ENCODE peak calls at places on chromosomes 6 and 20, in six cellular contexts. One of them, this sample, is unnamed.
A peak's percentile ranks its signal among the peaks of the same experiment; 100 is the strongest.

GRCh38 chr6:33688006-33688405 is 23.5 kb downstream of the UQCC2 start:
- DNase-seq in uterus: no peak
- DNase-seq in type B pancreatic cell: no peak
- DNase-seq in Caco-2: no peak
- DNase-seq in sigmoid colon: no peak
- DNase-seq in mucosa of descending colon: no peak
- DNase-seq in this sample: no peak

GRCh38 chr6:79250107-79250514 is 15.6 kb upstream of the HMGN3 start:
- DNase-seq in type B pancreatic cell: no peak
- DNase-seq in Caco-2: no peak
- DNase-seq in uterus: no peak
- DNase-seq in mucosa of descending colon: no peak
- DNase-seq in sigmoid colon: no peak
- DNase-seq in this sample: no peak

GRCh38 chr6:152573762-152574161 is 63.4 kb downstream of the SYNE1 start:
- DNase-seq in Caco-2: no peak
- DNase-seq in uterus: no peak
- DNase-seq in mucosa of descending colon: no peak
- DNase-seq in sigmoid colon: no peak
- DNase-seq in type B pancreatic cell: no peak
- DNase-seq in this sample: no peak

GRCh38 chr20:33732166-33732970 is 572 bp downstream of the ZNF341 start:
- DNase-seq in Caco-2: peak; percentile 96
- DNase-seq in mucosa of descending colon: peak; percentile 95
- DNase-seq in uterus: no peak
- DNase-seq in type B pancreatic cell: no peak
- DNase-seq in sigmoid colon: peak; percentile 93
- DNase-seq in this sample: no peak

GRCh38 chr20:34579191-34579661 is 20.7 kb downstream of the MAP1LC3A start:
- DNase-seq in type B pancreatic cell: no peak
- DNase-seq in mucosa of descending colon: peak; percentile 77
- DNase-seq in Caco-2: no peak
- DNase-seq in sigmoid colon: no peak
- DNase-seq in uterus: peak; percentile 54
- DNase-seq in this sample: no peak

GRCh38 chr20:57627972-57628650 is 7.9 kb upstream of the ZBP1 start:
- DNase-seq in Caco-2: peak; percentile 18
- DNase-seq in type B pancreatic cell: no peak
- DNase-seq in sigmoid colon: no peak
- DNase-seq in uterus: peak; percentile 47
- DNase-seq in mucosa of descending colon: no peak
- DNase-seq in this sample: no peak

GRCh38 chr6:149815788-149816187 is 48.4 kb downstream of the LRP11 start:
- DNase-seq in Caco-2: no peak
- DNase-seq in mucosa of descending colon: no peak
- DNase-seq in sigmoid colon: no peak
- DNase-seq in uterus: no peak
- DNase-seq in type B pancreatic cell: no peak
- DNase-seq in this sample: no peak

GRCh38 chr6:46983007-46983411 is 59.1 kb downstream of the ADGRF1 start:
- DNase-seq in mucosa of descending colon: no peak
- DNase-seq in Caco-2: no peak
- DNase-seq in sigmoid colon: no peak
- DNase-seq in uterus: no peak
- DNase-seq in type B pancreatic cell: no peak
- DNase-seq in this sample: no peak

GRCh38 chr20:35345189-35345588 is 53.0 kb upstream of the FAM83C start:
- DNase-seq in sigmoid colon: no peak
- DNase-seq in mucosa of descending colon: no peak
- DNase-seq in type B pancreatic cell: no peak
- DNase-seq in uterus: no peak
- DNase-seq in Caco-2: no peak
- DNase-seq in this sample: no peak

GRCh38 chr20:23147964-23148720 is 62.0 kb upstream of the CD93 start:
- DNase-seq in type B pancreatic cell: peak; percentile 39
- DNase-seq in mucosa of descending colon: no peak
- DNase-seq in Caco-2: no peak
- DNase-seq in uterus: no peak
- DNase-seq in sigmoid colon: peak; percentile 77
- DNase-seq in this sample: no peak

GRCh38 chr6:94052754-94053153 is 633.4 kb upstream of the EPHA7 start:
- DNase-seq in type B pancreatic cell: no peak
- DNase-seq in sigmoid colon: no peak
- DNase-seq in Caco-2: no peak
- DNase-seq in mucosa of descending colon: no peak
- DNase-seq in uterus: no peak
- DNase-seq in this sample: no peak

GRCh38 chr6:42819803-42820508 is 38.1 kb downstream of the BICRAL start:
- DNase-seq in uterus: no peak
- DNase-seq in mucosa of descending colon: no peak
- DNase-seq in Caco-2: no peak
- DNase-seq in type B pancreatic cell: no peak
- DNase-seq in sigmoid colon: no peak
- DNase-seq in this sample: no peak
- TF ChIP-seq CTCF in uterus: peak; percentile 31
- TF ChIP-seq CTCF in mucosa of descending colon: no peak
- TF ChIP-seq CTCF in Caco-2: peak; percentile 25
- TF ChIP-seq CTCF in type B pancreatic cell: peak; percentile 51
- TF ChIP-seq CTCF in sigmoid colon: peak; percentile 29
- TF ChIP-seq CTCF in this sample: peak; percentile 35

GRCh38 chr6:36897629-36898028 is 11.9 kb downstream of the C6orf89 start:
- DNase-seq in Caco-2: no peak
- DNase-seq in uterus: no peak
- DNase-seq in sigmoid colon: no peak
- DNase-seq in mucosa of descending colon: no peak
- DNase-seq in type B pancreatic cell: no peak
- DNase-seq in this sample: no peak
- TF ChIP-seq CTCF in Caco-2: no peak
- TF ChIP-seq CTCF in uterus: peak; percentile 14
- TF ChIP-seq CTCF in sigmoid colon: peak; percentile 18
- TF ChIP-seq CTCF in mucosa of descending colon: no peak
- TF ChIP-seq CTCF in type B pancreatic cell: peak; percentile 32
- TF ChIP-seq CTCF in this sample: no peak

GRCh38 chr6:159540152-159540551 is 152.9 kb downstream of the SOD2 start:
- DNase-seq in uterus: no peak
- DNase-seq in sigmoid colon: no peak
- DNase-seq in mucosa of descending colon: no peak
- DNase-seq in Caco-2: peak; percentile 45
- DNase-seq in type B pancreatic cell: no peak
- DNase-seq in this sample: peak; percentile 25
- TF ChIP-seq CTCF in uterus: no peak
- TF ChIP-seq CTCF in sigmoid colon: no peak
- TF ChIP-seq CTCF in mucosa of descending colon: no peak
- TF ChIP-seq CTCF in Caco-2: peak; percentile 46
- TF ChIP-seq CTCF in type B pancreatic cell: peak; percentile 63
- TF ChIP-seq CTCF in this sample: peak; percentile 46

GRCh38 chr6:169005141-169005540 is 248.5 kb downstream of the THBS2 start:
- DNase-seq in sigmoid colon: no peak
- DNase-seq in Caco-2: no peak
- DNase-seq in uterus: no peak
- DNase-seq in type B pancreatic cell: no peak
- DNase-seq in mucosa of descending colon: no peak
- DNase-seq in this sample: no peak

GRCh38 chr6:169009658-169010057 is 244.0 kb downstream of the THBS2 start:
- DNase-seq in Caco-2: no peak
- DNase-seq in type B pancreatic cell: no peak
- DNase-seq in sigmoid colon: no peak
- DNase-seq in mucosa of descending colon: no peak
- DNase-seq in uterus: no peak
- DNase-seq in this sample: no peak

GRCh38 chr6:169008641-169009040 is 245.0 kb downstream of the THBS2 start:
- DNase-seq in sigmoid colon: no peak
- DNase-seq in uterus: no peak
- DNase-seq in type B pancreatic cell: no peak
- DNase-seq in mucosa of descending colon: no peak
- DNase-seq in Caco-2: no peak
- DNase-seq in this sample: no peak
- TF ChIP-seq CTCF in sigmoid colon: no peak
- TF ChIP-seq CTCF in uterus: no peak
- TF ChIP-seq CTCF in type B pancreatic cell: no peak
- TF ChIP-seq CTCF in mucosa of descending colon: no peak
- TF ChIP-seq CTCF in Caco-2: no peak
- TF ChIP-seq CTCF in this sample: no peak

GRCh38 chr6:36319436-36319762 is 17.3 kb downstream of the BNIP5 start:
- DNase-seq in Caco-2: no peak
- DNase-seq in sigmoid colon: no peak
- DNase-seq in uterus: no peak
- DNase-seq in mucosa of descending colon: peak; percentile 83
- DNase-seq in type B pancreatic cell: no peak
- DNase-seq in this sample: no peak
- TF ChIP-seq CTCF in Caco-2: no peak
- TF ChIP-seq CTCF in sigmoid colon: no peak
- TF ChIP-seq CTCF in uterus: no peak
- TF ChIP-seq CTCF in mucosa of descending colon: no peak
- TF ChIP-seq CTCF in type B pancreatic cell: no peak
- TF ChIP-seq CTCF in this sample: no peak

DNA sequence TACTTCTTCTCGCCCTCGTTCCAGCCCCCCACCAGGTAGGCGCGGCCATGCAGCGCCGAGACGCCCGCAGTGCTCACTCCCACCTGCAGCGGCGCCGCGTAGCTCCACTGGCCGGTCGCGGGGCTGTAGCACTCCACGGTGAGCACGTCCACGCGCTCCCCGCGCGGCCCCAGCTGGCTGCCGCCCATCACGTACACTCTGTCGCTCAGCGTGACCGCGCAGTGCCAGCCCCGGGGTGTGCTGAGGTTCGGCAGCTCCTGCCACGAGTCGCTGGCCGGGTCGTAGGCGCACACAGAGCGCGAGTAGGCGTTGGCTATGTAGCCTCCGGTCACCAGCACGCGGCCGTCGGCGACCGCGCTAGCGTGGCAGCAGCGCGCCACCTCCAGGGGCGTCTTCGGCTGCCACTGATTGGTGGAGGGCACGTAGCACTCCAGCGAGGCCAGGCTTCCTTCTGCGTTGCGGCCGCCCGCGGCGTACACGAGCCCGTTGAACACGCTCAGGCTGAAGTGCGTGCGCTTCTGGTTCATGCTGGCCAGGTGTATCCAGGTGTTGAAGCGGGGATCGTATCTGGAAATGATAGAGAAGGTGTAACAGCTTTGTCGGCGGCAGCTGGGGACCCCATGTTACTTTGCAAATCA is 13.7 kb downstream of the KLHL31 start:
- DNase-seq in type B pancreatic cell: peak; percentile 86
- DNase-seq in mucosa of descending colon: peak; percentile 92
- DNase-seq in uterus: peak; percentile 54
- DNase-seq in sigmoid colon: peak; percentile 82
- DNase-seq in Caco-2: peak; percentile 92
- DNase-seq in this sample: peak; percentile 63
- TF ChIP-seq CTCF in type B pancreatic cell: no peak
- TF ChIP-seq CTCF in mucosa of descending colon: peak; percentile 11
- TF ChIP-seq CTCF in uterus: peak; percentile 28
- TF ChIP-seq CTCF in sigmoid colon: peak; percentile 22
- TF ChIP-seq CTCF in Caco-2: peak; percentile 54
- TF ChIP-seq CTCF in this sample: peak; percentile 51

GRCh38 chr20:32474967-32475819 is 109.9 kb downstream of the NOL4L start:
- DNase-seq in type B pancreatic cell: peak; percentile 93
- DNase-seq in uterus: peak; percentile 93
- DNase-seq in Caco-2: peak; percentile 100
- DNase-seq in mucosa of descending colon: peak; percentile 96
- DNase-seq in sigmoid colon: peak; percentile 96
- DNase-seq in this sample: peak; percentile 79
- TF ChIP-seq CTCF in type B pancreatic cell: peak; percentile 32
- TF ChIP-seq CTCF in uterus: peak; percentile 14
- TF ChIP-seq CTCF in Caco-2: no peak
- TF ChIP-seq CTCF in mucosa of descending colon: no peak
- TF ChIP-seq CTCF in sigmoid colon: no peak
- TF ChIP-seq CTCF in this sample: peak; percentile 15

GRCh38 chr20:53934421-53935352 is 135.7 kb downstream of the BCAS1 start:
- DNase-seq in sigmoid colon: no peak
- DNase-seq in mucosa of descending colon: peak; percentile 40
- DNase-seq in Caco-2: peak; percentile 51
- DNase-seq in type B pancreatic cell: no peak
- DNase-seq in uterus: no peak
- DNase-seq in this sample: no peak
- TF ChIP-seq CTCF in sigmoid colon: no peak
- TF ChIP-seq CTCF in mucosa of descending colon: no peak
- TF ChIP-seq CTCF in Caco-2: no peak
- TF ChIP-seq CTCF in type B pancreatic cell: no peak
- TF ChIP-seq CTCF in uterus: no peak
- TF ChIP-seq CTCF in this sample: no peak

This sample was measured in neural crest cell.